ENCODE peak calls at places on chromosome 7, in five cellular contexts. T, O, L, W and V are unnamed samples.
A peak's percentile ranks its signal among the peaks of the same experiment; 100 is the strongest.

GRCh38 chr7:71343039-71343438 is 211.1 kb downstream of the GALNT17 start:
- DNase-seq in T (no peak), O (no peak), L (no peak), W (no peak), V (no peak)

GRCh38 chr7:16838386-16838785 is 33.6 kb upstream of the AGR2 start:
- DNase-seq in T (no peak), O (no peak), L (no peak), W (no peak), V (no peak)

GRCh38 chr7:30906520-30907240 is 5.0 kb upstream of the AQP1 start:
- DNase-seq in T (no peak), O (no peak), L (no peak), W (peak; percentile 81), V (no peak)

GRCh38 chr7:82805527-82805960 is 357.1 kb downstream of the PCLO start:
- DNase-seq in T (no peak), O (peak; percentile 27), L (no peak), W (no peak), V (no peak)

GRCh38 chr7:99468336-99468918 is 2.5 kb upstream of the ATP5MF start:
- DNase-seq in T (no peak), O (no peak), L (peak; percentile 76), W (no peak), V (no peak)

GRCh38 chr7:37162106-37162505 is 286.6 kb downstream of the ELMO1 start:
- DNase-seq in T (no peak), O (no peak), L (no peak), W (no peak), V (no peak)

GRCh38 chr7:69932034-69932628 is 333.9 kb downstream of the AUTS2 start:
- DNase-seq in T (peak; percentile 55), O (no peak), L (no peak), W (peak; percentile 28), V (peak; percentile 3)

GRCh38 chr7:100029591-100029990 is 14.2 kb downstream of the ZKSCAN1 start:
- DNase-seq in T (peak; percentile 2), O (no peak), L (no peak), W (no peak), V (no peak)

GRCh38 chr7:44100458-44101303 is 3.5 kb upstream of the AEBP1 start:
- DNase-seq in T (no peak), O (no peak), L (peak; percentile 78), W (peak; percentile 49), V (no peak)

GRCh38 chr7:21370283-21370982 is 57.5 kb upstream of the SP4 start:
- DNase-seq in T (no peak), O (no peak), L (no peak), W (no peak), V (no peak)

GRCh38 chr7:106668853-106669539 is 8.0 kb upstream of the CCDC71L start:
- DNase-seq in T (no peak), O (no peak), L (no peak), W (no peak), V (no peak)

GRCh38 chr7:47149208-47149864 is 432.6 kb downstream of the TNS3 start:
- DNase-seq in T (no peak), O (no peak), L (no peak), W (no peak), V (no peak)

GRCh38 chr7:47145982-47146381 is 435.9 kb downstream of the TNS3 start:
- DNase-seq in T (no peak), O (no peak), L (no peak), W (no peak), V (no peak)

GRCh38 chr7:47148541-47149207 is 433.2 kb downstream of the TNS3 start:
- DNase-seq in T (no peak), O (no peak), L (no peak), W (no peak), V (no peak)

GRCh38 chr7:47145326-47145725 is 436.6 kb downstream of the TNS3 start:
- DNase-seq in T (no peak), O (no peak), L (no peak), W (no peak), V (no peak)

DNA sequence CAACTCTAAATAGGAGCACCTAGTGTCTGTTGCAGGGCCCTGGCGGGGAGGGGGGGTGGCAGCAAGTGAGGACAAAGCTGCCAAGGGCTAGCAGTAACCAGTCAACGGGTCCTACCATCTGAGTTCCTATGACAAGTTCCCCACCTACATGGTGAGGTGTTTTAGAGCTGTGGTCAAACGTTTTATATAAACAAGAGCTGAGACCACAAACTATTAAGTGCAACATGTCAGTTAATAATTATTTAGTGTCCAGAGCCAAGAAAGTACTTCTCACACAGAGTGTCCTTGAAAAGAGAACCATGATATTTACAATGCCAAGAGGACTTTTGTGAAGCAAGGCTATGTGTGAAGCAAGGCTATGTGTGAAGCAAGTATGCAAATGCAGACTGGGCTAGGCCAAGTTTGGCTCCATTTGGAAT is 434.7 kb downstream of the TNS3 start:
- DNase-seq in T (no peak), O (no peak), L (no peak), W (no peak), V (no peak)
- H3K27ac ChIP-seq in T (no peak overlapping the region), O (no peak overlapping the region), L (no peak overlapping the region), W (no peak overlapping the region), V (no peak overlapping the region)

DNA sequence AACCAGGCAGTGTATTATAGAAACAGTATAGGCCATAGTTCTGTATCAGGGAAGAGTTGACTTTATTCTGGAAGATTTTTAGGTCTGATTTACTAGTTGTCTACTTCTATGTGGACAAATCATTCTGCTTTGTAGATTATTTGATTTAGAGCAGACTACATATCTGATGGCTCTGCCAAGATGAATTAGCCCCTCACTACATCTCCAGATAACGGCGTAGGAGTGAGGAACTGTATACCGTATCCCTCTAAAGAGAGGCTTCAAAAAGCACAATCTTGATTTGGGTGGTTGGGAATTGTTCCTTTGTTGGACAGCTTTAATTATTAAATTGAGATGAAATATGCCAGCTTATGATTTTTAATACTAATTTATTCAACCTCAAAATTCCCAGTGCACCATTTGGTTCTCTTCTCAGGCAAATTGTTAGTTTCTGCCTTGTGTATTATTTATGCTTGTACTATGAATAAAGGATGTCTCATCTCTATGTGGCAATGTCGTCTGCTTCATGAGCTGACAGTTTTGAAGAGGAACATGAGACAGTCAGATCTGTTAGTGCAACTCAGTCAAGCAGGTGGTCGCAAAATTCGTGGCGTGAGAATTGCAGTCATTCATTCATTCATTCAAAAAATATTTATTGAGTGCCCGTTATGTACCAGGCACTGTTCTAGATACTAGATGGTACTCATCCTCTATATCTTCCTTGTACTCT is 422.8 kb downstream of the EXOC4 start:
- DNase-seq in T (no peak), O (no peak), L (no peak), W (no peak), V (no peak)
- H3K27ac ChIP-seq in T (no peak overlapping the region), O (no peak overlapping the region), L (no peak overlapping the region), W (no peak overlapping the region), V (no peak overlapping the region)

GRCh38 chr7:117118579-117119180 is 165.4 kb downstream of the ST7 start:
- DNase-seq in T (no peak), O (no peak), L (no peak), W (no peak), V (no peak)
- H3K27ac ChIP-seq in T (no peak overlapping the region), O (no peak overlapping the region), L (no peak overlapping the region), W (no peak overlapping the region), V (no peak overlapping the region)

DNA sequence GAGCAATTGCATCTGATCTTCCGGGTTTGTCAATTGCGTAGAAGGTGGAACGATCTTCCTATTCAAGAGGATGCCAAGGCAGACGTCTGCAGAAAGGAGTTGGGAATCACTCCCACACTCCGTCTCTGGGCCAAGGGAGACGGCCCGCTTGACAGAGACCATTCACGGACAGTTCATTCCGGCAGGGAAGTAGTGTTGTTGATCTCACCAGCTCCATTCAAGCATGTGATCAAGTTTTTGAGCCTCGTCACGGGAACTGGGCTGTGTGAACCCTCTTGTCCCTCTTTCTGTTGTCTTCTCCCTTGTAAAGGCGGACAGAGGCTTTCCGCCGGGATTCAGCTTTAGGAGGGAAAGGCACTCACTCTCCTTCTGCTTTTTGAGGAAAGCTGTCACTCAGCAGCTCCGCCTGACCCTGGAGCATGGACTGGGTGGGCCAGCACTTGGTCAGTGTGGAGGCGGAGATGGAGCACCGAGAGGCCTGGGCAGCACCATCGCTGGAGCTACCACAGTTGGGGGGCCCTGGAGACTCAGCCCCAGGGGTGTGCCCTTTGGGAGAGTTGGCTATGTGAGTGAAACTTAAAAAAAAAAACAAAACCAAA is 44.9 kb downstream of the SPDYE5 start:
- DNase-seq in T (peak; percentile 10), O (no peak), L (no peak), W (no peak), V (no peak)
- H3K27ac ChIP-seq in T (no peak overlapping the region), O (no peak overlapping the region), L (no peak overlapping the region), W (no peak overlapping the region), V (no peak overlapping the region)

GRCh38 chr7:134612197-134612596 is 34.5 kb upstream of the BPGM start:
- DNase-seq in T (no peak), O (no peak), L (no peak), W (no peak), V (no peak)

GRCh38 chr7:134611611-134612151 is 35.0 kb upstream of the BPGM start:
- DNase-seq in T (no peak), O (no peak), L (no peak), W (no peak), V (no peak)

GRCh38 chr7:134602921-134603394 is 43.7 kb upstream of the BPGM start:
- DNase-seq in T (no peak), O (no peak), L (no peak), W (no peak), V (peak; percentile 6)

GRCh38 chr7:134601459-134601858 is 45.2 kb upstream of the BPGM start:
- DNase-seq in T (no peak), O (no peak), L (no peak), W (no peak), V (no peak)

DNA sequence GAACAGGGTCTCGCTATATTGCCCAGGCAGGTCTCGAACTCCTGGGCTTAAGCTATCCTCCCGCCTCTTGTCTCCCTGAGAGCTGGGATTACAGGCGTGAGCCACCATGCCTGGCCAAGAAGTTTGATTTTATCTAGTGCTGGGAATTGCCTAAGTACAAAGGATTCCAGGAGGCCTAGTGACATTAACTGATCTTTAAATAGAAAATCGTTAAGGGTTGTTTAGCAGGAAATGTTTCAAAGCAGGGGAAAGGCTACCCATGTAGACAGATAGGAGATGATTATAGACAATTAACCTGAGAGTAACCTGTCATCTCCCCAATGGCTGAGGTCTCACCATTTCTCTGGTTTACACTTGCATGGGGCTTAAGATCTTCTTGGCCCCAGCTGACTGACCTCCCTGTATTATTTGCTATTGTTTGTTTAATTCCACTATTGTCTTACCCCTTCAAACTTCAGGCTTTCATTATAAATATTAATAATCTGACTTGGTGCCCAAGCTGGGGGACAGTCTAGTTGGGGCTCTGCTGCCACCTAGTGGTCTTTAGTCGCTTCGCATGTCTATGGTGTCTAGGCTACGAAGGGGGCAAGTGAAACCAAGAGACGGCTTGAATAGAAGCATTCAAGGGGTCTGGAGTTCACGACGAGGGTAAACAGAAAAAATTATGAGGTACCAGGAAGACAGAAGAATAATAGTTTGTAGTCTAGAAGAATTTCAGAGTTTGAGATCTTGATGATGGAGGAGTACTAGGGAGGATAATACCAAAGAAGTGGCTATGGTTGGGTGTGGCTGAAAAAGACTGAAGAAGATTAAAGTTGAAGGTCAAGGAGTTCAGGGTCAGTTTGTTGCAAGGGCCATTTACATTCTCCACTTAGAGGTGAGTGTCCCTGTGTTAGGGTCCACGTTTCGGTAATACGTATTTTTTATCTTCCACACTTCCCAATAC is 40.4 kb upstream of the BPGM start:
- DNase-seq in T (peak; percentile 74), O (peak; percentile 72), L (peak; percentile 81), W (peak; percentile 67), V (peak; percentile 30)
- H3K27ac ChIP-seq in T (no peak overlapping the region), O (peak overlapping the region; percentile 43), L (no peak overlapping the region), W (peak overlapping the region; percentile 41), V (no peak overlapping the region)